ENCODE peak calls at places on chromosomes 2 and 18, in four cellular contexts. D is endothelial cell of umbilical vein, C is fibroblast of lung, R is Peyer's patch. V is an unnamed sample.

GRCh38 chr2:44707945-44708645 is 233.4 kb upstream of the SIX3 start:
- DNase-seq in D (peak; percentile 45), C (no peak), R (no peak), V (peak; percentile 41)

GRCh38 chr2:8692783-8693768 is 11.2 kb downstream of the ID2 start:
- DNase-seq in D (peak; percentile 7), C (peak; percentile 9), R (peak; percentile 73), V (no peak)

GRCh38 chr2:12903272-12903671 is 186.5 kb downstream of the TRIB2 start:
- DNase-seq in D (no peak), C (no peak), R (no peak), V (no peak)

GRCh38 chr2:165621086-165621560 is 151.6 kb downstream of the CSRNP3 start:
- DNase-seq in D (peak; percentile 95), C (peak; percentile 33), R (no peak), V (peak; percentile 8)

GRCh38 chr2:142189506-142189905 is 58.7 kb upstream of the LRP1B start:
- DNase-seq in D (no peak), C (no peak), R (no peak), V (no peak)

GRCh38 chr2:232142049-232142448 is 180.5 kb downstream of the DIS3L2 start:
- DNase-seq in D (peak; percentile 41), C (peak; percentile 45), R (no peak), V (peak; percentile 17)

GRCh38 chr18:29147944-29148343 is 971.0 kb upstream of the CDH2 start:
- DNase-seq in D (peak; percentile 45), C (peak; percentile 82), R (no peak), V (no peak)

GRCh38 chr2:177171418-177171865 is 41.2 kb upstream of the HNRNPA3 start:
- DNase-seq in D (peak; percentile 34), C (no peak), R (no peak), V (no peak)

GRCh38 chr2:83462881-83463280 is 996.2 kb downstream of the SUCLG1 start:
- DNase-seq in D (no peak), C (no peak), R (no peak), V (no peak)

GRCh38 chr2:158457092-158457825 is 507 bp downstream of the PKP4 start:
- DNase-seq in D (no peak), C (peak; percentile 63), R (peak; percentile 83), V (peak; percentile 58)

GRCh38 chr18:34913837-34914755 is 127.1 kb upstream of the MAPRE2 start:
- DNase-seq in D (peak; percentile 49), C (peak; percentile 72), R (no peak), V (no peak)

GRCh38 chr18:69564602-69565001 is 163.9 kb downstream of the DOK6 start:
- DNase-seq in D (no peak), C (no peak), R (no peak), V (no peak)

GRCh38 chr18:43029414-43029813 is 86.1 kb downstream of the RIT2 start:
- DNase-seq in D (peak; percentile 1), C (no peak), R (no peak), V (no peak)

GRCh38 chr2:207887570-207887969 is 117.9 kb upstream of the FZD5 start:
- DNase-seq in D (no peak), C (no peak), R (no peak), V (no peak)

GRCh38 chr2:58620127-58620526 is 379.0 kb upstream of the FANCL start:
- DNase-seq in D (peak; percentile 63), C (peak; percentile 37), R (no peak), V (peak; percentile 79)

GRCh38 chr2:216109962-216110614 is 940 bp downstream of the XRCC5 start:
- DNase-seq in D (peak; percentile 72), C (peak; percentile 79), R (no peak), V (peak; percentile 26)

GRCh38 chr2:203782262-203782976 is 76.0 kb downstream of the CD28 start:
- DNase-seq in D (peak; percentile 90), C (peak; percentile 95), R (no peak), V (peak; percentile 71)

GRCh38 chr2:53515435-53516332 is 251.9 kb upstream of the CHAC2 start:
- DNase-seq in D (peak; percentile 18), C (no peak), R (no peak), V (no peak)

GRCh38 chr18:80107396-80107795 is 1.7 kb upstream of the ADNP2 start:
- DNase-seq in D (no peak), C (no peak), R (no peak), V (no peak)

GRCh38 chr2:30266051-30266621 is 34.8 kb downstream of the LBH start:
- DNase-seq in D (no peak), C (no peak), R (no peak), V (no peak)

GRCh38 chr2:106061971-106062370 is 132.1 kb downstream of the UXS1 start:
- DNase-seq in D (no peak), C (no peak), R (no peak), V (no peak)

GRCh38 chr2:231342111-231342711 is 53.3 kb upstream of the B3GNT7 start:
- DNase-seq in D (no peak), C (no peak), R (peak; percentile 28), V (no peak)

GRCh38 chr2:122031544-122032263 is 276.3 kb downstream of the TSN start:
- DNase-seq in D (no peak), C (peak; percentile 7), R (no peak), V (no peak)

GRCh38 chr18:44742741-44743311 is 62.1 kb downstream of the SETBP1 start:
- DNase-seq in D (no peak), C (peak; percentile 83), R (no peak), V (no peak)

GRCh38 chr2:215365184-215365658 is 53.4 kb downstream of the ATIC start:
- DNase-seq in D (no peak), C (peak; percentile 13), R (no peak), V (no peak)

GRCh38 chr2:45046786-45047185 is 37.5 kb upstream of the SIX2 start:
- DNase-seq in D (no peak), C (peak; percentile 32), R (no peak), V (no peak)

GRCh38 chr2:170968205-170969003 is 39.4 kb downstream of the GORASP2 start:
- DNase-seq in D (no peak), C (no peak), R (no peak), V (no peak)

GRCh38 chr2:85165291-85165690 is 32.1 kb downstream of the TCF7L1 start:
- DNase-seq in D (no peak), C (no peak), R (peak; percentile 12), V (no peak)
- H3K27ac ChIP-seq in D (no peak overlapping the region), C (no peak overlapping the region), R (no peak overlapping the region), V (no peak overlapping the region)

DNA sequence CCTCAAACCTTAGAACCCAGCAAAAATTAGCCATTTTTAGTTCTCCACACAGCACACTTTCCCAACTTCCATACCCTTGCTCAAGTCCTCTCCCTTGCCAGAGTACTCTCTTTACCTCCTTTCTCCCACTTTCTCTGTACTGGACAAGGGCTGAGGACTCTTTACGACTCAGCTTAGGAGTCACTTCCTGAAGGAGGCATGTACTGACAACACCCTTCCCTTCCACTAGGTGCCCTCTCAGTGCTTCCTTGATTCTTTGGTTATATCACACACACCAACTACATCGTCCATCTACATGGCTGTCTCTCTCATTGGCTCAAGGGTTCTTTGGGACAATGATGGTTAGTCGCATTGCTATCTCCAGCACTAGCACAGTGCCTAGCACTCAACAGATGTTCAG is 5.2 kb upstream of the C18orf63 start:
- DNase-seq in D (peak; percentile 8), C (peak; percentile 38), R (no peak), V (peak; percentile 29)
- TF ChIP-seq CTCF in D (no peak), C (peak; percentile 53), R (no peak), V (peak; percentile 38)

GRCh38 chr2:191758420-191759199 is 80.7 kb downstream of the NABP1 start:
- DNase-seq in D (peak; percentile 66), C (peak; percentile 26), R (no peak), V (peak; percentile 92)

GRCh38 chr2:191754103-191754502 is 76.2 kb downstream of the NABP1 start:
- DNase-seq in D (no peak), C (no peak), R (no peak), V (no peak)

GRCh38 chr2:191759200-191759507 is 81.2 kb downstream of the NABP1 start:
- DNase-seq in D (no peak), C (no peak), R (no peak), V (no peak)

GRCh38 chr2:191757256-191757655 is 79.3 kb downstream of the NABP1 start:
- DNase-seq in D (no peak), C (no peak), R (no peak), V (no peak)

GRCh38 chr2:191756753-191757152 is 78.8 kb downstream of the NABP1 start:
- DNase-seq in D (no peak), C (peak; percentile 12), R (no peak), V (no peak)
- H3K27ac ChIP-seq in D (no peak overlapping the region), C (no peak overlapping the region), R (no peak overlapping the region), V (no peak overlapping the region)

DNA sequence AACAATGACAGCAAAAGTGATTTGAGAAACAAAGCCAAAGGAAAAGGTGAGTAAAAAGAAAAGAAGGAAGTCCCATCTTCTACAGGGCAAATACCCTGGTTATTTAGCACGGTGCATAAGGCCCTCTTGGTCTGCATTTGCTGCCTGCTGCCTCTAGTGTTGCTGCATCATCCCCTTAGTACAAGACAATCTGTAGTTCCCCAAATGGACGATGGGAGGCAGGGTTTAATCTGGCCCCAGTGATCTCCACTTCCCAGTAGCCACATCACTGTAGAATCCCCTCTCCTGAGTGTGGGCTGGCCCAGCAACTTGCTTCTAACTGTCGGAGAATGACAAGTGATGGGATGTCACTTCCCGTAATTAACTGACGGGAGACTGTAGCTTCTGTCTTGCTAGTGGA is 85.1 kb downstream of the CTAGE1 start:
- DNase-seq in D (no peak), C (no peak), R (no peak), V (no peak)
- TF ChIP-seq CTCF in D (no peak), C (no peak), R (no peak), V (no peak)

GRCh38 chr2:193141-193552 is 70.7 kb downstream of the SH3YL1 start:
- DNase-seq in D (no peak), C (peak; percentile 59), R (no peak), V (peak; percentile 37)

GRCh38 chr2:201648-202433 is 62.0 kb downstream of the SH3YL1 start:
- DNase-seq in D (no peak), C (no peak), R (no peak), V (no peak)

GRCh38 chr2:199274-199966 is 64.4 kb downstream of the SH3YL1 start:
- DNase-seq in D (no peak), C (no peak), R (no peak), V (no peak)

GRCh38 chr2:191311-192190 is 72.3 kb downstream of the SH3YL1 start:
- DNase-seq in D (no peak), C (no peak), R (no peak), V (no peak)

GRCh38 chr2:195932-196331 is 67.9 kb downstream of the SH3YL1 start:
- DNase-seq in D (no peak), C (no peak), R (no peak), V (no peak)
- H3K27ac ChIP-seq in D (no peak overlapping the region), C (no peak overlapping the region), R (no peak overlapping the region), V (no peak overlapping the region)

DNA sequence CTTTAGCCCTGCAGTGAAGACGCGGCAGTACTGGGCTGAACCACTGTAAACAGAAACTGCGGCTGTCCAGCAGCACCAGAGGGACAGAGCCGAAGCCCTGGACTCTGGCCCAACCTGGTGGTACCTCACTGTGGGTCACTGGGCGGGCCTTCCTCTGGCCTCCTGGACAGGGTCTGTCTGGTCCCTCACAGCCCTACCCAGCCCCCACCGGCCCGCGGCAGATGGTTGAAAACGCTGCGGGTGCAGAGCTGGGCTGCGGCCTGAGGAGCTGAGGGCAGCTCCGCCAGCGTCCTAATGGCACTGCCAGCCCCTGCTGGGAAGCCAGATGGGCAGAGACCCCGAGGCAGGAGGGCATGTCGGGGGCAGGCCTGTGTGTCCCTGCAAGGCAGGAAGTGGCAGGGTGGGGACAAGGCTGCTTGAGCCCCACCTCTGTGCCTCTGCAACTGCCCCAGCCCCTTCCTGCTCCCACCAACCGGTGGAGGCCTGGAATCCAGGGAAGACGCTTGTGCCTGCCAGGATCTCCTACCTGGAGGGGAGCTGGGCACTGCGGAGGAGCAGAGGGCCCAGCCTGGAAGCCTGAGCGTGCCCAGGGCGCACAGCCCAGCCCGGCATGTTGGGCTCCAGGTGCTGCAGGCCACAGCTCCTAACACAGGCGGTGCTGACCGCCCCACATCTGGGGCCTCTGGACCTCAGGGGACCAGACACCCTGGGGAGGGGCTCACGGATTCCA is 36.3 kb downstream of the HS6ST1 start:
- DNase-seq in D (no peak), C (no peak), R (peak; percentile 44), V (no peak)
- TF ChIP-seq CTCF in D (no peak), C (no peak), R (no peak), V (no peak)